ENCODE peak calls at places on chromosomes 6 and 20, in eight cellular contexts. One of them, this sample, is unnamed.

GRCh38 chr6:108968325-108968724 is 120.1 kb downstream of the ARMC2 start:
- DNase-seq in DND-41: no peak
- DNase-seq in GM12878: no peak
- DNase-seq in fibroblast of lung: no peak
- DNase-seq in HCT116: no peak
- DNase-seq in astrocyte: no peak
- DNase-seq in neural progenitor cell: no peak
- DNase-seq in neuronal stem cell: no peak
- DNase-seq in this sample: no peak

GRCh38 chr20:61953037-61953788 is 112.5 kb downstream of the TAF4 start:
- DNase-seq in DND-41: no peak
- DNase-seq in GM12878: no peak
- DNase-seq in fibroblast of lung: no peak
- DNase-seq in HCT116: no peak
- DNase-seq in astrocyte: no peak
- DNase-seq in neural progenitor cell: no peak
- DNase-seq in neuronal stem cell: no peak
- DNase-seq in this sample: no peak

GRCh38 chr6:38973178-38974057 is 75.2 kb upstream of the GLP1R start:
- DNase-seq in DND-41: peak; percentile 20
- DNase-seq in GM12878: peak; percentile 9
- DNase-seq in fibroblast of lung: peak; percentile 67
- DNase-seq in HCT116: peak; percentile 72
- DNase-seq in astrocyte: peak; percentile 53
- DNase-seq in neural progenitor cell: peak; percentile 56
- DNase-seq in neuronal stem cell: no peak
- DNase-seq in this sample: peak; percentile 72

GRCh38 chr20:54633374-54633773 is 158.0 kb downstream of the DOK5 start:
- DNase-seq in DND-41: no peak
- DNase-seq in GM12878: peak; percentile 30
- DNase-seq in fibroblast of lung: no peak
- DNase-seq in HCT116: no peak
- DNase-seq in astrocyte: no peak
- DNase-seq in neural progenitor cell: no peak
- DNase-seq in neuronal stem cell: no peak
- DNase-seq in this sample: no peak

GRCh38 chr6:139776051-139776450 is 401.6 kb upstream of the CITED2 start:
- DNase-seq in DND-41: no peak
- DNase-seq in GM12878: no peak
- DNase-seq in fibroblast of lung: no peak
- DNase-seq in HCT116: no peak
- DNase-seq in astrocyte: no peak
- DNase-seq in neural progenitor cell: peak; percentile 79
- DNase-seq in neuronal stem cell: peak; percentile 40
- DNase-seq in this sample: no peak

GRCh38 chr20:18780731-18781130 is 32.9 kb upstream of the SCP2D1 start:
- DNase-seq in DND-41: no peak
- DNase-seq in GM12878: no peak
- DNase-seq in fibroblast of lung: no peak
- DNase-seq in HCT116: no peak
- DNase-seq in astrocyte: no peak
- DNase-seq in neural progenitor cell: no peak
- DNase-seq in neuronal stem cell: no peak
- DNase-seq in this sample: no peak

GRCh38 chr6:37435816-37436215 is 2.8 kb downstream of the CMTR1 start:
- DNase-seq in DND-41: no peak
- DNase-seq in GM12878: no peak
- DNase-seq in fibroblast of lung: no peak
- DNase-seq in HCT116: no peak
- DNase-seq in astrocyte: no peak
- DNase-seq in neural progenitor cell: no peak
- DNase-seq in neuronal stem cell: no peak
- DNase-seq in this sample: peak; percentile 24

GRCh38 chr6:44976677-44977405 is 351.3 kb upstream of the RUNX2 start:
- DNase-seq in DND-41: peak; percentile 12
- DNase-seq in GM12878: peak; percentile 26
- DNase-seq in fibroblast of lung: peak; percentile 65
- DNase-seq in HCT116: no peak
- DNase-seq in astrocyte: peak; percentile 59
- DNase-seq in neural progenitor cell: no peak
- DNase-seq in neuronal stem cell: no peak
- DNase-seq in this sample: peak; percentile 46

GRCh38 chr6:137363805-137364138 is 130.4 kb downstream of the OLIG3 start:
- DNase-seq in DND-41: peak; percentile 14
- DNase-seq in GM12878: no peak
- DNase-seq in fibroblast of lung: peak; percentile 25
- DNase-seq in HCT116: no peak
- DNase-seq in astrocyte: peak; percentile 5
- DNase-seq in neural progenitor cell: no peak
- DNase-seq in neuronal stem cell: no peak
- DNase-seq in this sample: peak; percentile 28

GRCh38 chr6:40517654-40518053 is 69.5 kb downstream of the LRFN2 start:
- DNase-seq in DND-41: no peak
- DNase-seq in GM12878: no peak
- DNase-seq in fibroblast of lung: no peak
- DNase-seq in HCT116: no peak
- DNase-seq in astrocyte: no peak
- DNase-seq in neural progenitor cell: peak; percentile 39
- DNase-seq in neuronal stem cell: no peak
- DNase-seq in this sample: no peak

GRCh38 chr20:6714202-6714800 is 53.2 kb upstream of the BMP2 start:
- DNase-seq in DND-41: no peak
- DNase-seq in GM12878: no peak
- DNase-seq in fibroblast of lung: no peak
- DNase-seq in HCT116: no peak
- DNase-seq in astrocyte: no peak
- DNase-seq in neural progenitor cell: no peak
- DNase-seq in neuronal stem cell: no peak
- DNase-seq in this sample: no peak

GRCh38 chr6:116764961-116765841 is at the start of gene FAM162B:
- DNase-seq in DND-41: no peak
- DNase-seq in GM12878: no peak
- DNase-seq in fibroblast of lung: peak; percentile 31
- DNase-seq in HCT116: no peak
- DNase-seq in astrocyte: peak; percentile 5
- DNase-seq in neural progenitor cell: peak; percentile 73
- DNase-seq in neuronal stem cell: peak; percentile 40
- DNase-seq in this sample: peak; percentile 45

GRCh38 chr6:96923871-96924493 is 546 bp upstream of the KLHL32 start:
- DNase-seq in DND-41: no peak
- DNase-seq in GM12878: no peak
- DNase-seq in fibroblast of lung: no peak
- DNase-seq in HCT116: no peak
- DNase-seq in astrocyte: no peak
- DNase-seq in neural progenitor cell: peak; percentile 89
- DNase-seq in neuronal stem cell: no peak
- DNase-seq in this sample: peak; percentile 3

GRCh38 chr6:136609878-136610706 is 59.9 kb upstream of the MAP7 start:
- DNase-seq in DND-41: no peak
- DNase-seq in GM12878: no peak
- DNase-seq in fibroblast of lung: peak; percentile 100
- DNase-seq in HCT116: peak; percentile 98
- DNase-seq in astrocyte: peak; percentile 100
- DNase-seq in neural progenitor cell: no peak
- DNase-seq in neuronal stem cell: no peak
- DNase-seq in this sample: peak; percentile 98

GRCh38 chr20:46757754-46758678 is 48.6 kb downstream of the SLC2A10 start:
- DNase-seq in DND-41: peak; percentile 77
- DNase-seq in GM12878: peak; percentile 30
- DNase-seq in fibroblast of lung: peak; percentile 38
- DNase-seq in HCT116: peak; percentile 48
- DNase-seq in astrocyte: peak; percentile 19
- DNase-seq in neural progenitor cell: peak; percentile 76
- DNase-seq in neuronal stem cell: peak; percentile 67
- DNase-seq in this sample: peak; percentile 69

GRCh38 chr20:44026932-44027685 is 112.5 kb downstream of the TOX2 start:
- DNase-seq in DND-41: peak; percentile 3
- DNase-seq in GM12878: no peak
- DNase-seq in fibroblast of lung: no peak
- DNase-seq in HCT116: no peak
- DNase-seq in astrocyte: no peak
- DNase-seq in neural progenitor cell: no peak
- DNase-seq in neuronal stem cell: no peak
- DNase-seq in this sample: peak; percentile 53

GRCh38 chr20:39269031-39269461 is 306.9 kb downstream of the DHX35 start:
- DNase-seq in DND-41: peak; percentile 86
- DNase-seq in GM12878: no peak
- DNase-seq in fibroblast of lung: peak; percentile 8
- DNase-seq in HCT116: peak; percentile 13
- DNase-seq in astrocyte: no peak
- DNase-seq in neural progenitor cell: peak; percentile 81
- DNase-seq in neuronal stem cell: peak; percentile 57
- DNase-seq in this sample: peak; percentile 58

DNA sequence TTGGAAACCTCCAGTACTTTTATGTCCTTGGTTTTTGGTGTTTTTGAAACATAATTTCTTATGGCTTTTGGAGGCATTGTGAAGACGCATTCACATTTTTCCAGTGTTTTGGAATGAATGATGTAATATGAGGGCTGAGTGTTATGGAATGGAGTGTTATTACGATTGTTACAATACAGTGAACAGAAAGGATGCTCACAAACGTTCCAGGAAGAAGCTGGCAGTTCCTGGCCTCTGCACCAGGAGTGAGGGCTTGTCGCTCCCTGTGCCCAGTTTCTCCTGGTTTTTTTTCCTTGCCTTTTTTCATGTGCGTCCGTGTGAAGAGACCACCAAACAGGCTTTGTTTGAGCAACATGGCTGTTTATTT is 20.3 kb downstream of the GMPR start:
- DNase-seq in DND-41: no peak
- DNase-seq in GM12878: no peak
- DNase-seq in fibroblast of lung: no peak
- DNase-seq in HCT116: no peak
- DNase-seq in astrocyte: no peak
- DNase-seq in neural progenitor cell: no peak
- DNase-seq in neuronal stem cell: no peak
- DNase-seq in this sample: no peak
- H3K27ac ChIP-seq in DND-41: no peak overlapping the region
- H3K27ac ChIP-seq in GM12878: no peak overlapping the region
- H3K27ac ChIP-seq in fibroblast of lung: no peak overlapping the region
- H3K27ac ChIP-seq in HCT116: no peak overlapping the region
- H3K27ac ChIP-seq in astrocyte: no peak overlapping the region
- H3K27ac ChIP-seq in neural progenitor cell: no peak overlapping the region
- H3K27ac ChIP-seq in neuronal stem cell: no peak overlapping the region
- H3K27ac ChIP-seq in this sample: no peak overlapping the region

GRCh38 chr6:159899994-159900745 is 9.4 kb downstream of the MAS1 start:
- DNase-seq in DND-41: no peak
- DNase-seq in GM12878: no peak
- DNase-seq in fibroblast of lung: peak; percentile 87
- DNase-seq in HCT116: no peak
- DNase-seq in astrocyte: peak; percentile 85
- DNase-seq in neural progenitor cell: no peak
- DNase-seq in neuronal stem cell: no peak
- DNase-seq in this sample: peak; percentile 81
- H3K9ac ChIP-seq in DND-41: no peak overlapping the region
- H3K9ac ChIP-seq in GM12878: no peak overlapping the region
- H3K9ac ChIP-seq in fibroblast of lung: no peak overlapping the region
- H3K9ac ChIP-seq in HCT116: no peak overlapping the region
- H3K9ac ChIP-seq in astrocyte: peak overlapping the region; percentile 25
- H3K9ac ChIP-seq in neural progenitor cell: no peak overlapping the region
- H3K9ac ChIP-seq in neuronal stem cell: no peak overlapping the region
- H3K9ac ChIP-seq in this sample: no peak overlapping the region

DNA sequence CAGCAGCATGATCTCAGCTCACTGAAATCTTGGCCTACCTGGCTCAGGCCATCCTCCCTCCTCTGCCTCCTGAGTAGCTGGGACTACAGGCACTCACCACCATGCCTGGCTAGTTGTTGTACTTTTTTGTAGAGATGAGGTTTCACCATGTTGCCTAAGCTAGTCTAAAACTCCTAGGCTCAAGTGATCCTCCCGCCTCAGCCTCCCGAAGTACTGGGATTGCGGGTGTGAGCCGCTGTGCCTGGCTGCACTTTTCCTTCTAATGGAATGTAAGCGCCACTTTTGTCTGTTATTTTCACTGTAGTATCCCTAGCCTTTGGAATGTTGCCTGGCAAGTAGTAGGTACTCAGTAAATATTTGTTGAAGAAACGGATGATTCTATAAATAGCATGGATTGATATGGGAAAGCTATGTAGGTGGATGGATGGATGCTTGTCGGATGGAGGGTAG is 10.4 kb upstream of the TRIB3 start:
- DNase-seq in DND-41: no peak
- DNase-seq in GM12878: no peak
- DNase-seq in fibroblast of lung: no peak
- DNase-seq in HCT116: no peak
- DNase-seq in astrocyte: no peak
- DNase-seq in neural progenitor cell: no peak
- DNase-seq in neuronal stem cell: no peak
- DNase-seq in this sample: no peak
- H3K4me1 ChIP-seq in DND-41: peaks cover 18% of the 10 kb centered on the region
- H3K4me1 ChIP-seq in GM12878: peaks cover 10% of the 10 kb centered on the region
- H3K4me1 ChIP-seq in fibroblast of lung: peaks cover 19% of the 10 kb centered on the region
- H3K4me1 ChIP-seq in HCT116: peaks cover 81% of the 10 kb centered on the region
- H3K4me1 ChIP-seq in astrocyte: peaks cover 17% of the 10 kb centered on the region
- H3K4me1 ChIP-seq in neural progenitor cell: no peaks in the 10 kb centered on the region
- H3K4me1 ChIP-seq in neuronal stem cell: peaks cover 4% of the 10 kb centered on the region
- H3K4me1 ChIP-seq in this sample: peaks cover 14% of the 10 kb centered on the region

GRCh38 chr6:32112436-32112980 is 3.4 kb upstream of the TNXB start:
- DNase-seq in DND-41: no peak
- DNase-seq in GM12878: no peak
- DNase-seq in fibroblast of lung: no peak
- DNase-seq in HCT116: no peak
- DNase-seq in astrocyte: no peak
- DNase-seq in neural progenitor cell: no peak
- DNase-seq in neuronal stem cell: no peak
- DNase-seq in this sample: peak; percentile 46

GRCh38 chr6:32113386-32114352 is 4.5 kb upstream of the TNXB start:
- DNase-seq in DND-41: no peak
- DNase-seq in GM12878: no peak
- DNase-seq in fibroblast of lung: peak; percentile 76
- DNase-seq in HCT116: no peak
- DNase-seq in astrocyte: peak; percentile 69
- DNase-seq in neural progenitor cell: peak; percentile 65
- DNase-seq in neuronal stem cell: peak; percentile 56
- DNase-seq in this sample: peak; percentile 98

GRCh38 chr6:32115623-32116022 is 6.5 kb upstream of the TNXB start:
- DNase-seq in DND-41: no peak
- DNase-seq in GM12878: no peak
- DNase-seq in fibroblast of lung: no peak
- DNase-seq in HCT116: no peak
- DNase-seq in astrocyte: no peak
- DNase-seq in neural progenitor cell: no peak
- DNase-seq in neuronal stem cell: no peak
- DNase-seq in this sample: no peak

GRCh38 chr6:32116674-32117073 is 7.5 kb upstream of the TNXB start:
- DNase-seq in DND-41: peak; percentile 45
- DNase-seq in GM12878: no peak
- DNase-seq in fibroblast of lung: no peak
- DNase-seq in HCT116: no peak
- DNase-seq in astrocyte: no peak
- DNase-seq in neural progenitor cell: peak; percentile 54
- DNase-seq in neuronal stem cell: no peak
- DNase-seq in this sample: peak; percentile 45

GRCh38 chr6:32114853-32115252 is 5.7 kb upstream of the TNXB start:
- DNase-seq in DND-41: no peak
- DNase-seq in GM12878: no peak
- DNase-seq in fibroblast of lung: no peak
- DNase-seq in HCT116: no peak
- DNase-seq in astrocyte: no peak
- DNase-seq in neural progenitor cell: no peak
- DNase-seq in neuronal stem cell: no peak
- DNase-seq in this sample: peak; percentile 98
- H3K27ac ChIP-seq in DND-41: no peak overlapping the region
- H3K27ac ChIP-seq in GM12878: no peak overlapping the region
- H3K27ac ChIP-seq in fibroblast of lung: peak overlapping the region; percentile 93
- H3K27ac ChIP-seq in HCT116: no peak overlapping the region
- H3K27ac ChIP-seq in astrocyte: no peak overlapping the region
- H3K27ac ChIP-seq in neural progenitor cell: no peak overlapping the region
- H3K27ac ChIP-seq in neuronal stem cell: no peak overlapping the region
- H3K27ac ChIP-seq in this sample: peak overlapping the region; percentile 98

This sample was measured in GM23248.